ENCODE peak calls at places on chromosomes 3 and 15, in five cellular contexts. O is neural progenitor cell, K is fibroblast of mammary gland, U is cardiac fibroblast, E is foreskin fibroblast. G is an unnamed sample.

GRCh38 chr3:197456271-197457091 is 99.3 kb downstream of the BDH1 start:
- DNase-seq in U (peak), O (peak), E (peak), K (peak), G (peak)

GRCh38 chr3:73379465-73379864 is 245.3 kb downstream of the PDZRN3 start:
- DNase-seq in K (peak), O (no peak), E (peak), U (peak), G (no peak)

GRCh38 chr3:175477651-175478224 is 618.6 kb downstream of the NAALADL2 start:
- DNase-seq in U (no peak), K (no peak), O (no peak), E (no peak), G (no peak)

GRCh38 chr3:128236667-128237066 is 83.4 kb downstream of the EEFSEC start:
- DNase-seq in U (no peak), E (no peak), K (no peak), O (no peak), G (no peak)

GRCh38 chr3:37734886-37735285 is 126.8 kb upstream of the CTDSPL start:
- DNase-seq in K (no peak), O (no peak), E (no peak), U (no peak), G (no peak)

GRCh38 chr3:43223670-43224364 is 62.5 kb upstream of the SNRK start:
- DNase-seq in U (peak), O (no peak), K (peak), E (no peak), G (no peak)

GRCh38 chr15:41988896-41989572 is 16.7 kb upstream of the EHD4 start:
- DNase-seq in K (no peak), O (no peak), U (no peak), E (no peak), G (no peak)

GRCh38 chr3:73072634-73073033 is 11.2 kb downstream of the EBLN2 start:
- DNase-seq in O (no peak), U (no peak), E (no peak), K (no peak), G (no peak)

GRCh38 chr15:40939909-40940801 is 11.0 kb downstream of the DLL4 start:
- DNase-seq in U (no peak), O (no peak), E (no peak), K (no peak), G (no peak)

GRCh38 chr15:53918180-53919079 is 59.8 kb upstream of the UNC13C start:
- DNase-seq in U (no peak), E (no peak), O (peak), K (no peak), G (no peak)

GRCh38 chr3:15049584-15049983 is 15.5 kb downstream of the MRPS25 start:
- DNase-seq in K (no peak), U (no peak), E (no peak), O (no peak), G (no peak)

DNA sequence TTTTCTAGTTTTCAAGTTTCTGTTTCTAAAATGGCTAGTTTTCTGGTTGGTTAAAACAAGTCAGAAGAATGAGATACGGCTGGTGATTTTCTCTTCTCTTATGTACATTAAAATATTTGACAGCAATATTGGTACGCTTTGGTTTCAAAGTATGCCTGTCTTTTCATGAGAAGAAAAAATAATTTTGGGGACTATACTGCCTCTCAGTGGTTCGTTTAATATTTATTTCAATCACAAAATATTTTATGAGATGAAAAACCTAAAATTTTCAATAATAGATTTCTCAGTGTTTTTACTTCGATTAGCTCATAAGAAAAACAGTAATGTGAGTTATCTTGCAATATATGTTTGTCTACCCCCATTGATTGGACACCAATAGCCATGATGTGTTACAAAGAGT is 72.8 kb upstream of the AADACL2 start:
- DNase-seq in K (peak), E (peak), U (peak), O (no peak), G (no peak)
- TF ChIP-seq CTCF in K (no peak), E (peak), U (no peak), O (peak), G (peak)

GRCh38 chr3:49470714-49471420 is 800 bp downstream of the DAG1 start:
- DNase-seq in O (no peak), U (no peak), E (no peak), K (no peak), G (no peak)
- TF ChIP-seq CTCF in O (no peak), U (no peak), E (no peak), K (no peak), G (no peak)

GRCh38 chr3:133574260-133574881 is 885 bp downstream of the CDV3 start:
- DNase-seq in E (peak), U (peak), K (peak), O (peak), G (peak)
- TF ChIP-seq CTCF in E (no peak), U (no peak), K (no peak), O (peak), G (no peak)

DNA sequence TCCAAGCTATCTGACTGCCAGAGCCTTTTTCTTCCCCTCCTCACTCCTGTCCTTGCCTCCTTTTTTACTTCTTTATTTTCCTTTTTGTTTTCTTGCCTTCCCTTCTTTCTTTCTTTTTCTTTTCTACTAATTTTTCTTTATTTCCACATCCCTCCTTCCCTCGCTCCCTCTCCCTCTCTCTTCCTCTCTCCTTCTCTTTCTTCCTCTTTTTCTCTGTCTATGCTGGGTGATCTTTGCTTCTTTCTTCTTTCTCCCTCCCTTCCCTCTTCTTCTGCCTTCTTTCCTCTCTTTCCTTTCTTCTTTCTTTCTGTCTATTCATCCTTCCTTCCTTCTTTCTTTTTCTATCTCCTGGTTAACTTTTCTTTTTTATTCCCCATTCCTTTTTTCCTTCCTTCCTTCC is 564.8 kb downstream of the NSUN3 start:
- DNase-seq in O (no peak), K (no peak), E (no peak), U (no peak), G (no peak)
- TF ChIP-seq CTCF in O (no peak), K (no peak), E (no peak), U (no peak), G (no peak)

GRCh38 chr15:43218908-43219706 is 1.7 kb downstream of the EPB42 start:
- DNase-seq in K (peak), E (no peak), O (peak), U (peak), G (no peak)
- TF ChIP-seq CTCF in K (peak), E (peak), O (peak), U (peak), G (peak)